ENCODE peak calls at places on chromosome 13, in nine cellular contexts. J is stimulated activated CD8-positive, alpha-beta memory T cell treated with anti-CD3 and anti-CD28 coated beads, Interleukin-2, amount 100 ng/mL, for 48 hours; I is HFF-Myc; L is stimulated activated CD4-positive, alpha-beta T cell treated with anti-CD3 and anti-CD28 coated beads, Interleukin-4, amount 100 ng/mL, for 1 hour; F is left cardiac atrium; H is CD4-positive, CD25-positive, alpha-beta regulatory T cell; G is nephron progenitor cell; B is thoracic aorta; A is NCI-H345. W is an unnamed sample.

GRCh38 chr13:36919206-36919832 is 719 bp downstream of the SMAD9 start:
- DNase-seq in J (no peak), I (no peak), L (no peak), F (peak; percentile 74), H (no peak), G (peak; percentile 74), B (peak; percentile 5), A (peak; percentile 64), W (no peak)

GRCh38 chr13:95281258-95281602 is 20.0 kb downstream of the ABCC4 start:
- DNase-seq in J (no peak), I (no peak), L (no peak), F (no peak), H (no peak), G (no peak), B (no peak), A (no peak), W (no peak)

GRCh38 chr13:110449225-110450015 is 112.1 kb downstream of the RAB20 start:
- DNase-seq in J (no peak), I (no peak), L (no peak), F (no peak), H (no peak), G (no peak), B (no peak), A (no peak), W (no peak)

GRCh38 chr13:86591862-86592261 is 792.6 kb upstream of the SLITRK6 start:
- DNase-seq in J (no peak), I (no peak), L (no peak), F (no peak), H (no peak), G (no peak), B (no peak), A (no peak), W (no peak)

GRCh38 chr13:76745246-76746200 is 140.7 kb downstream of the KCTD12 start:
- DNase-seq in J (no peak), I (no peak), L (no peak), F (no peak), H (no peak), G (no peak), B (no peak), A (no peak), W (no peak)

GRCh38 chr13:106096661-106097092 is 438.8 kb downstream of the EFNB2 start:
- DNase-seq in J (no peak), I (no peak), L (no peak), F (no peak), H (no peak), G (no peak), B (no peak), A (no peak), W (no peak)

GRCh38 chr13:93169980-93170379 is 56.6 kb upstream of the GPC6 start:
- DNase-seq in J (no peak), I (peak; percentile 35), L (no peak), F (no peak), H (no peak), G (no peak), B (no peak), A (no peak), W (peak; percentile 86)

GRCh38 chr13:30587231-30587630 is 30.5 kb upstream of the USPL1 start:
- DNase-seq in J (no peak), I (no peak), L (no peak), F (no peak), H (no peak), G (no peak), B (no peak), A (no peak), W (no peak)

GRCh38 chr13:33057019-33057785 is 41.0 kb downstream of the KL start:
- DNase-seq in J (no peak), I (no peak), L (no peak), F (peak; percentile 46), H (no peak), G (no peak), B (no peak), A (no peak), W (no peak)

GRCh38 chr13:31096624-31097302 is 64.9 kb downstream of the HSPH1 start:
- DNase-seq in J (no peak), I (no peak), L (no peak), F (no peak), H (no peak), G (no peak), B (no peak), A (no peak), W (peak; percentile 35)

GRCh38 chr13:52053460-52053859 is 29.0 kb downstream of the UTP14C start:
- DNase-seq in J (no peak), I (no peak), L (no peak), F (no peak), H (no peak), G (no peak), B (no peak), A (no peak), W (no peak)

GRCh38 chr13:42011601-42012401 is 36.6 kb upstream of the DGKH start:
- DNase-seq in J (no peak), I (no peak), L (no peak), F (no peak), H (no peak), G (no peak), B (no peak), A (no peak), W (no peak)

GRCh38 chr13:84127597-84128128 is 245.4 kb upstream of the SLITRK1 start:
- DNase-seq in J (no peak), I (no peak), L (no peak), F (no peak), H (no peak), G (no peak), B (no peak), A (no peak), W (no peak)

GRCh38 chr13:47408546-47409319 is 511.9 kb upstream of the HTR2A start:
- DNase-seq in J (no peak), I (no peak), L (no peak), F (no peak), H (no peak), G (no peak), B (no peak), A (no peak), W (no peak)

GRCh38 chr13:21971662-21972635 is 301.1 kb downstream of the FGF9 start:
- DNase-seq in J (no peak), I (no peak), L (no peak), F (no peak), H (no peak), G (no peak), B (no peak), A (no peak), W (no peak)